ENCODE peak calls at places on chromosome 5, in four cellular contexts. C, S, P and R are unnamed samples. For H3K27me3, the result is how much of the 10 kb centered on the place peaks cover.

GRCh38 chr5:126414874-126415502 is 8.2 kb upstream of the GRAMD2B start:
- DNase-seq in C (no peak), S (no peak), P (peak), R (peak)

GRCh38 chr5:158289967-158290366 is 431.0 kb upstream of the CLINT1 start:
- DNase-seq in C (no peak), S (no peak), P (no peak), R (no peak)

GRCh38 chr5:66854429-66854828 is 258.2 kb downstream of the MAST4 start:
- DNase-seq in C (no peak), S (no peak), P (no peak), R (no peak)

GRCh38 chr5:62139741-62140140 is 166.3 kb upstream of the KIF2A start:
- DNase-seq in C (no peak), S (no peak), P (no peak), R (no peak)

GRCh38 chr5:69078921-69079537 is 14.8 kb upstream of the SLC30A5 start:
- DNase-seq in C (no peak), S (no peak), P (no peak), R (peak)

GRCh38 chr5:159210306-159210722 is 961 bp upstream of the RNF145 start:
- DNase-seq in C (no peak), S (no peak), P (no peak), R (no peak)

GRCh38 chr5:88690619-88691560 is 192.1 kb downstream of the MEF2C start:
- DNase-seq in C (peak), S (no peak), P (peak), R (peak)

GRCh38 chr5:86797677-86798076 is 179.9 kb downstream of the COX7C start:
- DNase-seq in C (no peak), S (no peak), P (no peak), R (no peak)

GRCh38 chr5:147332643-147333042 is 97.8 kb downstream of the STK32A start:
- DNase-seq in C (no peak), S (no peak), P (no peak), R (no peak)

GRCh38 chr5:163535290-163535689 is 29.9 kb downstream of the MAT2B start:
- DNase-seq in C (no peak), S (no peak), P (no peak), R (no peak)

GRCh38 chr5:75574791-75575190 is 36.5 kb upstream of the ANKDD1B start:
- DNase-seq in C (no peak), S (no peak), P (no peak), R (no peak)

GRCh38 chr5:1239514-1240251 is 14.5 kb downstream of the SLC6A18 start:
- DNase-seq in C (no peak), S (no peak), P (no peak), R (no peak)

GRCh38 chr5:1231354-1231905 is 6.2 kb downstream of the SLC6A18 start:
- DNase-seq in C (no peak), S (no peak), P (no peak), R (no peak)

GRCh38 chr5:1232780-1233179 is 7.6 kb downstream of the SLC6A18 start:
- DNase-seq in C (no peak), S (no peak), P (no peak), R (no peak)

GRCh38 chr5:1235379-1235778 is 10.2 kb downstream of the SLC6A18 start:
- DNase-seq in C (no peak), S (no peak), P (no peak), R (no peak)

GRCh38 chr5:1235838-1236237 is 10.7 kb downstream of the SLC6A18 start:
- DNase-seq in C (no peak), S (no peak), P (no peak), R (no peak)
- H3K27me3 ChIP-seq in C (under half), S (under half), P (under half), R (under half)

GRCh38 chr5:150376799-150377771 is 19.6 kb downstream of the TCOF1 start:
- DNase-seq in C (no peak), S (no peak), P (no peak), R (no peak)

GRCh38 chr5:150374651-150375050 is 17.2 kb downstream of the TCOF1 start:
- DNase-seq in C (no peak), S (no peak), P (no peak), R (no peak)

GRCh38 chr5:150372626-150373025 is 15.1 kb downstream of the TCOF1 start:
- DNase-seq in C (no peak), S (no peak), P (no peak), R (no peak)

GRCh38 chr5:150377964-150378694 is 20.6 kb downstream of the TCOF1 start:
- DNase-seq in C (no peak), S (no peak), P (no peak), R (no peak)
- TF ChIP-seq POLR2A in C (no peak), S (no peak), P (no peak), R (no peak)

DNA sequence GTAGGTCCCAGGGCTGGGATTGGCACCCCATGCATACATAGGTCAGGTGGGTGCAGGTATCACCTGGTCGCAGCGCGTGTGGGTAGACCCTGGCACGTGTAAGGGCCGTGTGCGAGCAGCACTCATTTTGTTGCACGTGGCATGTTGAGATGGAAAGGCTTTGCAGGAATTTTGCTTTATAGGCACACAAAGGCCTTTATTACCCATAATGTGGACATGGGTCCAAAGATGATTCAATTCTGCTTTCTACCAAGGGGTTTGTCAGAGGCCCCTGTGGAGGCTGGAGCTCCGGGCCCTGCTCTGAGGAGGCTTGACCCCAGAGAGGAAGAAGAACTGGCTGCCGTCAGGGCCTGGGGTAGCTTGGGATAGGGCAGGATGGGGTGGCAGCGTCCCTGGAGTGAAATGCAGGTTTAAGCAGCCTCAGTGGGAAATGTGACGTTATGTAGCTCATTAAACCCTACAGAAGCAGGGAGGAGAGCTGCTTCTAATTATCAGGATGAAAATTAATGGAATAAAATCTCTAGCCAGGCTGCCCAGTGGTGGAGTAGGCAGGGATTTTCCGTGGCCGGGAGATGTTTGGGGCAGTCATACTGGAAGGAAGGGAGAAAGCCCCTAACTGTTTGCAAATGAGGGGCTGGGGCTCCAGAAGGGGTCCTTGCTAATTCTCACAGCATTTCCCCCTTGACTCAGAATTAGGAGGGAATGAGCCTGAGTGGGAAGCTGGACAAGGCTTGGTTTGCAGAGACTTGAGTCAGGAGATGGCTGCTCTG is 103.3 kb upstream of the PITX1 start:
- DNase-seq in C (no peak), S (no peak), P (no peak), R (no peak)
- H3K27me3 ChIP-seq in C (under half), S (under half), P (under half), R (under half)

GRCh38 chr5:148384389-148384756 is 615 bp downstream of the FBXO38 start:
- DNase-seq in C (no peak), S (no peak), P (no peak), R (no peak)

GRCh38 chr5:148382961-148383360 is 797 bp upstream of the FBXO38 start:
- DNase-seq in C (no peak), S (no peak), P (no peak), R (no peak)

GRCh38 chr5:148381906-148382305 is 1.9 kb upstream of the FBXO38 start:
- DNase-seq in C (no peak), S (no peak), P (no peak), R (no peak)

GRCh38 chr5:148385094-148385493 is 1.3 kb downstream of the FBXO38 start:
- DNase-seq in C (no peak), S (no peak), P (no peak), R (no peak)

GRCh38 chr5:148383564-148384388 is at the start of gene FBXO38:
- DNase-seq in C (peak), S (peak), P (peak), R (peak)
- TF ChIP-seq POLR2A in C (peak), S (peak), P (peak), R (peak)

GRCh38 chr5:95283761-95284511 is 958 bp downstream of the MCTP1 start:
- DNase-seq in C (no peak), S (no peak), P (no peak), R (peak)

GRCh38 chr5:95284512-95285405 is at the start of gene MCTP1:
- DNase-seq in C (no peak), S (no peak), P (no peak), R (peak)

GRCh38 chr5:95285406-95285761 is 490 bp upstream of the MCTP1 start:
- DNase-seq in C (no peak), S (no peak), P (no peak), R (no peak)

GRCh38 chr5:95281211-95281610 is 3.7 kb downstream of the MCTP1 start:
- DNase-seq in C (no peak), S (no peak), P (no peak), R (no peak)

GRCh38 chr5:95283022-95283615 is 1.8 kb downstream of the MCTP1 start:
- DNase-seq in C (no peak), S (no peak), P (no peak), R (no peak)
- H3K27me3 ChIP-seq in C (under half), S (under half), P (under half), R (under half)

GRCh38 chr5:140114341-140115185 is 654 bp downstream of the PURA start:
- DNase-seq in C (peak), S (no peak), P (peak), R (peak)
- TF ChIP-seq POLR2A in C (peak), S (peak), P (no peak), R (peak)

DNA sequence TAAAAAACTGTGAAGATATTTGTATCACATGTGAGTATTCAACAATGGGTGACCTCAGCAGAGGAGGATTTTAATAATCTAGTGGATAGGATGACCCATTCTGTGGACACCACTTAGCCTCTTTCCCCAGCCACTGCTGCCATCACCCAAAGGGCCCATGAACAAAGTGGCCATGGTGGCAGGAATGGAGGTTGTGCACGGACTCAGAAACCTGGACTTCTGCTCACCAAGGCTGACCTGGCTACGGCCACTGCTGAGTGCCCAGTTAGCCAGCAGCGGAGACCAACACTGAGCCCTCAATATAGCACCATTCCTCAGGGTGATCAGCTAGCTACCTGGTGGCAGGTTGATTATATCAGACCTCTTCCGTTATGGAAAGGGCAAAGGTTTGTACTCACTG is 1410.4 kb upstream of the CDH9 start:
- DNase-seq in C (no peak), S (no peak), P (no peak), R (no peak)
- H3K27me3 ChIP-seq in C (under half), S (under half), P (under half), R (under half)